ENCODE peak calls at places on chromosomes 16 and 17, in five cellular contexts. W is heart left ventricle, X is AG04449, T is fibroblast of lung, K is right lobe of liver. A is an unnamed sample.

GRCh38 chr17:36510636-36511035 is 24.0 kb downstream of the MYO19 start:
- DNase-seq in W (no peak), X (no peak), T (no peak), K (no peak), A (no peak)

GRCh38 chr17:73269791-73270190 is 8.1 kb upstream of the CPSF4L start:
- DNase-seq in W (no peak), X (no peak), T (no peak), K (no peak), A (no peak)

GRCh38 chr16:1688807-1689560 is 10.9 kb downstream of the JPT2 start:
- DNase-seq in W (peak; percentile 56), X (no peak), T (peak; percentile 28), K (no peak), A (no peak)

GRCh38 chr17:38947189-38947588 is 20.0 kb downstream of the FBXO47 start:
- DNase-seq in W (no peak), X (no peak), T (no peak), K (no peak), A (no peak)

GRCh38 chr16:676565-677297 is 1.3 kb downstream of the RHBDL1 start:
- DNase-seq in W (no peak), X (no peak), T (no peak), K (no peak), A (no peak)

GRCh38 chr17:21551081-21551881 is 141.0 kb upstream of the KCNJ18 start:
- DNase-seq in W (peak; percentile 85), X (peak; percentile 33), T (peak; percentile 88), K (peak; percentile 84), A (peak; percentile 69)

GRCh38 chr16:67406628-67407027 is 9.6 kb downstream of the ZDHHC1 start:
- DNase-seq in W (peak; percentile 45), X (peak; percentile 47), T (peak; percentile 68), K (no peak), A (peak; percentile 57)

GRCh38 chr17:51683291-51683690 is 422.9 kb downstream of the UTP18 start:
- DNase-seq in W (no peak), X (no peak), T (no peak), K (no peak), A (no peak)

GRCh38 chr17:48575673-48576478 is 2.3 kb downstream of the HOXB4 start:
- DNase-seq in W (no peak), X (no peak), T (peak; percentile 83), K (no peak), A (no peak)

GRCh38 chr17:75559958-75560533 is 27.6 kb upstream of the MYO15B start:
- DNase-seq in W (no peak), X (no peak), T (no peak), K (peak; percentile 63), A (no peak)

GRCh38 chr17:81018044-81018802 is 16.7 kb upstream of the BAIAP2 start:
- DNase-seq in W (no peak), X (no peak), T (peak; percentile 49), K (peak; percentile 51), A (no peak)

GRCh38 chr17:77613181-77613580 is 345.3 kb upstream of the TNRC6C start:
- DNase-seq in W (no peak), X (no peak), T (no peak), K (no peak), A (no peak)

GRCh38 chr17:18181358-18181757 is 2.3 kb upstream of the ALKBH5 start:
- DNase-seq in W (no peak), X (no peak), T (no peak), K (no peak), A (no peak)

GRCh38 chr17:48561894-48562810 is 16.0 kb downstream of the HOXB4 start:
- DNase-seq in W (no peak), X (no peak), T (peak; percentile 58), K (no peak), A (no peak)

GRCh38 chr16:17053536-17054160 is 417.1 kb downstream of the XYLT1 start:
- DNase-seq in W (no peak), X (no peak), T (no peak), K (no peak), A (no peak)

GRCh38 chr17:35799942-35800341 is 4.5 kb upstream of the MMP28 start:
- DNase-seq in W (peak; percentile 89), X (no peak), T (peak; percentile 56), K (peak; percentile 93), A (no peak)

GRCh38 chr17:31487648-31488263 is 96.3 kb downstream of the RAB11FIP4 start:
- DNase-seq in W (peak; percentile 81), X (no peak), T (no peak), K (peak; percentile 97), A (no peak)

GRCh38 chr17:82063424-82064415 is 1.9 kb downstream of the DUS1L start:
- DNase-seq in W (peak; percentile 18), X (no peak), T (no peak), K (peak; percentile 79), A (no peak)

GRCh38 chr17:19647697-19648474 is 665 bp upstream of the ALDH3A2 start:
- DNase-seq in W (peak; percentile 80), X (peak; percentile 21), T (peak; percentile 68), K (peak; percentile 75), A (no peak)

GRCh38 chr16:84687715-84688114 is 12.1 kb upstream of the USP10 start:
- DNase-seq in W (no peak), X (peak; percentile 78), T (peak; percentile 90), K (no peak), A (peak; percentile 67)

GRCh38 chr17:76121932-76122383 is 18.4 kb upstream of the EXOC7 start:
- DNase-seq in W (no peak), X (no peak), T (no peak), K (no peak), A (no peak)

GRCh38 chr16:73976661-73977060 is 320.0 kb upstream of the PSMD7 start:
- DNase-seq in W (no peak), X (no peak), T (no peak), K (no peak), A (no peak)

GRCh38 chr17:66348605-66349165 is 46.3 kb downstream of the PRKCA start:
- DNase-seq in W (peak; percentile 36), X (peak; percentile 42), T (peak; percentile 81), K (no peak), A (peak; percentile 62)

GRCh38 chr17:2058521-2059124 is 3.7 kb downstream of the HIC1 start:
- DNase-seq in W (peak; percentile 84), X (no peak), T (peak; percentile 81), K (peak; percentile 91), A (no peak)

GRCh38 chr16:88430524-88431446 is 22.3 kb upstream of the ZFPM1 start:
- DNase-seq in W (no peak), X (no peak), T (peak; percentile 22), K (no peak), A (no peak)

GRCh38 chr16:26598989-26599785 is 467.5 kb upstream of the C16orf82 start:
- DNase-seq in W (no peak), X (no peak), T (no peak), K (no peak), A (no peak)

GRCh38 chr16:55655381-55655708 is 443 bp upstream of the SLC6A2 start:
- DNase-seq in W (no peak), X (no peak), T (no peak), K (no peak), A (no peak)
- H3K4me3 ChIP-seq in W (peak overlapping the region; percentile 32), X (no peak overlapping the region), T (no peak overlapping the region), K (no peak overlapping the region), A (no peak overlapping the region)

DNA sequence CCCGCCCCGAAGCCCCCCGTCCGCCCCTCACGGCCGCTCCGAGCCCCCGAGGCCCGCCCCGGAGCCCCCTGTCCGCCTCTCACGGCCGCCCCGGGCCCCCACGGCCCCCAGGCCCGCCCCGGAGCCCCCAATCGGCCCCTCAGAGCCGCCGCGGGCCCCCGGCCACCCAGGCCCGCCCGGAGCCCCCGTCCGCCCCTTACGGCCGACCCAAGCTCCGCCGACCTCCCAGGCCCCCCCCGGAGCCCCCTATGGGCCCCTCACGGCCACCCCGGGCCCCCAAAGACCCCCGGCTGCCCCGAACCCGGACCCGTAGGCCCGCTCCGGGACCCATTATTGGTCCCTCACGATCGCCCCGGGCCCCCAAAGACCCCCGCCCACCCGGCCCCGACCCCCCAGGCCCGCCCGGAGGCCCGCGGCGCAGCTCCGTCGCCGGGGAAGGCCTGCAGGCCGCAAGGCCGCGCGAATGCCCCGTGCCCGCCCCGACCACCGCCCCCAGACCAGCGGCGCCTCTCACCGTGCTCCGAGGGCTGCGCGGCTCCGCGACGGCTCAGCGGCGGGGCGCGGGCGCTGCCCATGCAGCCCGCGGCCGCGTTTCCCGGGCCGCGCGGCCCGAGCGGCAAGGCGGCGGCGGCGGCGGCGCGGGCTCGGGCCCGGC is 503 bp downstream of the ANKRD11 start:
- DNase-seq in W (no peak), X (no peak), T (no peak), K (no peak), A (no peak)
- H3K4me3 ChIP-seq in W (peak overlapping the region; percentile 73), X (peak overlapping the region; percentile 70), T (peak overlapping the region; percentile 55), K (peak overlapping the region; percentile 58), A (peak overlapping the region; percentile 69)

DNA sequence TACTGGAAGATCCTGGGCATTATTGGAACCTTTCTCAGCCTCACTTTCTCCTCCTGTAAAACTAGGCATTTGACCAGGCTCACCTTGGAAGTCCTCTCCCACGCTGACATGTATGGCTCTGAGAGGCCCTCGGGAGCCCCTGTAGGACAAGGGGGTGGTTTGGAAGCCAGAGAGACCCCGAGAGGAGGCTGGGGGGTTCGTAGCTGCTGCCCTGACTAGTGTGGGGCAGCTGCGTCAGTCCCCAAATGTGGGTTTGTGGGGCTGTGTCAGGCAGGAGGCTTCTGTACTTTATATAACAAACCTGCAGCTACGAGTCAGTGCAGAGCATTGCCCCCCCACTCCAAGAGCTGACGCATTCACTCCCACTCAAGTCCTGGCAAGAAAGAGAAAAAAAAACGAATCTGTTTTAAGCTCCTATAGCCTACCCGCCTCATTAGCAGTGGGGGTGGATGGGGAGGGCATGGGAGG is 1.8 kb downstream of the CX3CL1 start:
- DNase-seq in W (no peak), X (no peak), T (no peak), K (no peak), A (no peak)
- H3K4me3 ChIP-seq in W (peak overlapping the region; percentile 77), X (no peak overlapping the region), T (no peak overlapping the region), K (peak overlapping the region; percentile 66), A (no peak overlapping the region)

GRCh38 chr17:61458000-61458399 is 5.8 kb downstream of the TBX4 start:
- DNase-seq in W (no peak), X (no peak), T (no peak), K (no peak), A (no peak)

GRCh38 chr17:61455754-61456681 is 3.8 kb downstream of the TBX4 start:
- DNase-seq in W (no peak), X (no peak), T (peak; percentile 37), K (no peak), A (no peak)

GRCh38 chr17:61458491-61459433 is 6.5 kb downstream of the TBX4 start:
- DNase-seq in W (no peak), X (no peak), T (no peak), K (no peak), A (no peak)

GRCh38 chr17:61456688-61457225 is 4.5 kb downstream of the TBX4 start:
- DNase-seq in W (no peak), X (no peak), T (no peak), K (no peak), A (no peak)

DNA sequence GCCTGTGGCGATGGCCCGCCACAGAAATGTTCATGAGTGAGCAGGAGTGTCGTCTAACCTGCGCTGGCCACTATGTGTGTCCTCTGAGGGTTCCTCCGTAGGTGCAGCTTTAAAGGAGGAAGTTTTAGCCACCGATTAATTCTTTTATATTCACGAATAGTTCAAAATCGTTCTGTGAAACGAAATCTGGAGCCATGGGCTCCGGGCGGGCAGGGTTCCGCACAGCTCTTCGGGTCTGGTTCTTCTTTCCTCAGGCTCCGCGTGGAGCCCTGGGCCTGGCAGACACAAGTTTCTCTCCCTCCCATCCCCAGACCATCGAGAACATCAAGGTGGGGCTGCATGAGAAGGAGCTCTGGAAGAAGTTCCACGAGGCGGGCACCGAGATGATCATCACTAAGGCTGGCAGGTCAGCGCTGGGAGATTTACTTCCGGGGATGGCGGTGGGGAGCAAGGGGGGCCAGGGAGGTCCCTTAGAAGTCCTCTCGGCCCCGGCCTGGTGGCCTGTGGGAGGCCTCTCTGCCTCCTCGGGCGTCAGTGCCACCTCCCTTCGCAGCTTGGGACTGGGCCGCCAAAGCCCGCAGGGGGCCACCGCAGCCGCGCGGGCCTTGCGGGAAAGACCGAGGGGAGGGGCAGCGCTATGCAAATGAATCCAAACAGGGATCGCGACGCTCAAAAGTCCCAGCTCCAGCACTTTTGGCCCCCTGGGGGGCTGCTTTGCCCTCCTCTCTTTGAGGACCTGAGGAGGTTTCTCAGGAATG is 5.2 kb downstream of the TBX4 start:
- DNase-seq in W (no peak), X (no peak), T (no peak), K (no peak), A (no peak)
- H3K4me3 ChIP-seq in W (peak overlapping the region; percentile 35), X (no peak overlapping the region), T (peak overlapping the region; percentile 63), K (no peak overlapping the region), A (no peak overlapping the region)

A was measured in AG04450.